ENCODE peak calls at places on chromosome 9, in eight cellular contexts. One of them, this sample, is unnamed.

GRCh38 chr9:131100445-131100844 is 4.1 kb downstream of the AIF1L start:
- DNase-seq in CD4-positive, alpha-beta T cell: no peak
- DNase-seq in uterus: no peak
- DNase-seq in GM13977: no peak
- DNase-seq in SK-N-SH: no peak
- DNase-seq in MCF 10A: no peak
- DNase-seq in heart right ventricle: no peak
- DNase-seq in heart left ventricle: no peak
- DNase-seq in this sample: no peak

GRCh38 chr9:113876806-113877236 is 712 bp downstream of the ZNF618 start:
- DNase-seq in SK-N-SH: no peak
- DNase-seq in heart right ventricle: no peak
- DNase-seq in heart left ventricle: no peak
- DNase-seq in GM13977: no peak
- DNase-seq in MCF 10A: no peak
- DNase-seq in uterus: no peak
- DNase-seq in CD4-positive, alpha-beta T cell: no peak
- DNase-seq in this sample: no peak

GRCh38 chr9:121288874-121289553 is 21.1 kb downstream of the GSN start:
- DNase-seq in heart right ventricle: peak; percentile 69
- DNase-seq in CD4-positive, alpha-beta T cell: no peak
- DNase-seq in MCF 10A: no peak
- DNase-seq in SK-N-SH: no peak
- DNase-seq in uterus: peak; percentile 89
- DNase-seq in heart left ventricle: peak; percentile 82
- DNase-seq in GM13977: no peak
- DNase-seq in this sample: no peak

GRCh38 chr9:77384406-77384805 is 207.1 kb downstream of the VPS13A start:
- DNase-seq in CD4-positive, alpha-beta T cell: no peak
- DNase-seq in heart right ventricle: no peak
- DNase-seq in MCF 10A: peak; percentile 55
- DNase-seq in SK-N-SH: no peak
- DNase-seq in heart left ventricle: no peak
- DNase-seq in uterus: no peak
- DNase-seq in GM13977: no peak
- DNase-seq in this sample: peak; percentile 10

GRCh38 chr9:89874351-89875321 is 269.8 kb downstream of the GADD45G start:
- DNase-seq in SK-N-SH: peak; percentile 42
- DNase-seq in CD4-positive, alpha-beta T cell: no peak
- DNase-seq in MCF 10A: no peak
- DNase-seq in GM13977: no peak
- DNase-seq in uterus: peak; percentile 42
- DNase-seq in heart right ventricle: peak; percentile 57
- DNase-seq in heart left ventricle: peak; percentile 79
- DNase-seq in this sample: no peak

GRCh38 chr9:14358523-14358922 is 44.6 kb upstream of the NFIB start:
- DNase-seq in SK-N-SH: no peak
- DNase-seq in GM13977: no peak
- DNase-seq in MCF 10A: peak; percentile 23
- DNase-seq in CD4-positive, alpha-beta T cell: no peak
- DNase-seq in heart right ventricle: no peak
- DNase-seq in uterus: no peak
- DNase-seq in heart left ventricle: no peak
- DNase-seq in this sample: no peak

GRCh38 chr9:18791074-18791473 is 241.9 kb downstream of the SAXO1 start:
- DNase-seq in GM13977: no peak
- DNase-seq in uterus: no peak
- DNase-seq in heart left ventricle: no peak
- DNase-seq in heart right ventricle: no peak
- DNase-seq in SK-N-SH: peak; percentile 57
- DNase-seq in MCF 10A: peak; percentile 46
- DNase-seq in CD4-positive, alpha-beta T cell: no peak
- DNase-seq in this sample: no peak

GRCh38 chr9:21559402-21560280 is 77.5 kb upstream of the IFNE start:
- DNase-seq in CD4-positive, alpha-beta T cell: peak; percentile 41
- DNase-seq in heart left ventricle: peak; percentile 27
- DNase-seq in heart right ventricle: peak; percentile 9
- DNase-seq in MCF 10A: peak; percentile 52
- DNase-seq in SK-N-SH: peak; percentile 56
- DNase-seq in GM13977: peak; percentile 60
- DNase-seq in uterus: peak; percentile 20
- DNase-seq in this sample: no peak

GRCh38 chr9:250625-251024 is 36.0 kb downstream of the DOCK8 start:
- DNase-seq in CD4-positive, alpha-beta T cell: no peak
- DNase-seq in uterus: no peak
- DNase-seq in heart left ventricle: no peak
- DNase-seq in MCF 10A: no peak
- DNase-seq in heart right ventricle: no peak
- DNase-seq in GM13977: no peak
- DNase-seq in SK-N-SH: no peak
- DNase-seq in this sample: no peak

GRCh38 chr9:32454280-32454679 is 69.8 kb downstream of the ACO1 start:
- DNase-seq in SK-N-SH: no peak
- DNase-seq in CD4-positive, alpha-beta T cell: no peak
- DNase-seq in heart right ventricle: no peak
- DNase-seq in GM13977: no peak
- DNase-seq in MCF 10A: no peak
- DNase-seq in heart left ventricle: no peak
- DNase-seq in uterus: no peak
- DNase-seq in this sample: no peak

GRCh38 chr9:115880221-115880620 is 273.4 kb upstream of the PAPPA start:
- DNase-seq in uterus: no peak
- DNase-seq in SK-N-SH: no peak
- DNase-seq in MCF 10A: peak; percentile 21
- DNase-seq in CD4-positive, alpha-beta T cell: no peak
- DNase-seq in heart left ventricle: no peak
- DNase-seq in heart right ventricle: no peak
- DNase-seq in GM13977: no peak
- DNase-seq in this sample: no peak

GRCh38 chr9:97615439-97616072 is 17.6 kb downstream of the TSTD2 start:
- DNase-seq in MCF 10A: peak; percentile 71
- DNase-seq in CD4-positive, alpha-beta T cell: peak; percentile 51
- DNase-seq in GM13977: peak; percentile 61
- DNase-seq in heart left ventricle: no peak
- DNase-seq in heart right ventricle: no peak
- DNase-seq in SK-N-SH: peak; percentile 61
- DNase-seq in uterus: peak; percentile 49
- DNase-seq in this sample: peak; percentile 15

GRCh38 chr9:105245720-105246161 is 1.3 kb downstream of the SLC44A1 start:
- DNase-seq in heart right ventricle: no peak
- DNase-seq in heart left ventricle: no peak
- DNase-seq in GM13977: no peak
- DNase-seq in CD4-positive, alpha-beta T cell: no peak
- DNase-seq in SK-N-SH: no peak
- DNase-seq in MCF 10A: no peak
- DNase-seq in uterus: no peak
- DNase-seq in this sample: no peak

GRCh38 chr9:136430591-136431234 is 8.9 kb downstream of the INPP5E start:
- DNase-seq in CD4-positive, alpha-beta T cell: no peak
- DNase-seq in uterus: no peak
- DNase-seq in SK-N-SH: no peak
- DNase-seq in GM13977: no peak
- DNase-seq in MCF 10A: no peak
- DNase-seq in heart left ventricle: no peak
- DNase-seq in heart right ventricle: no peak
- DNase-seq in this sample: no peak

GRCh38 chr9:69604568-69605219 is 67.5 kb downstream of the APBA1 start:
- DNase-seq in GM13977: no peak
- DNase-seq in heart left ventricle: no peak
- DNase-seq in CD4-positive, alpha-beta T cell: no peak
- DNase-seq in MCF 10A: no peak
- DNase-seq in uterus: no peak
- DNase-seq in heart right ventricle: no peak
- DNase-seq in SK-N-SH: no peak
- DNase-seq in this sample: no peak

GRCh38 chr9:20317701-20318100 is 304.6 kb downstream of the MLLT3 start:
- DNase-seq in uterus: no peak
- DNase-seq in GM13977: no peak
- DNase-seq in MCF 10A: no peak
- DNase-seq in CD4-positive, alpha-beta T cell: no peak
- DNase-seq in heart left ventricle: no peak
- DNase-seq in heart right ventricle: no peak
- DNase-seq in SK-N-SH: no peak
- DNase-seq in this sample: no peak

GRCh38 chr9:133050781-133051180 is 11.0 kb upstream of the CEL start:
- DNase-seq in CD4-positive, alpha-beta T cell: no peak
- DNase-seq in heart left ventricle: no peak
- DNase-seq in GM13977: peak; percentile 14
- DNase-seq in MCF 10A: no peak
- DNase-seq in uterus: no peak
- DNase-seq in SK-N-SH: no peak
- DNase-seq in heart right ventricle: no peak
- DNase-seq in this sample: no peak

GRCh38 chr9:2228641-2229040 is 213.5 kb downstream of the SMARCA2 start:
- DNase-seq in MCF 10A: no peak
- DNase-seq in uterus: no peak
- DNase-seq in SK-N-SH: no peak
- DNase-seq in CD4-positive, alpha-beta T cell: no peak
- DNase-seq in GM13977: no peak
- DNase-seq in heart left ventricle: no peak
- DNase-seq in heart right ventricle: no peak
- DNase-seq in this sample: no peak

GRCh38 chr9:2227468-2227867 is 212.3 kb downstream of the SMARCA2 start:
- DNase-seq in uterus: peak; percentile 67
- DNase-seq in heart left ventricle: no peak
- DNase-seq in SK-N-SH: no peak
- DNase-seq in GM13977: no peak
- DNase-seq in MCF 10A: peak; percentile 9
- DNase-seq in CD4-positive, alpha-beta T cell: no peak
- DNase-seq in heart right ventricle: no peak
- DNase-seq in this sample: peak; percentile 22

GRCh38 chr9:2230362-2230761 is 215.2 kb downstream of the SMARCA2 start:
- DNase-seq in heart right ventricle: no peak
- DNase-seq in SK-N-SH: no peak
- DNase-seq in GM13977: no peak
- DNase-seq in uterus: no peak
- DNase-seq in heart left ventricle: no peak
- DNase-seq in CD4-positive, alpha-beta T cell: no peak
- DNase-seq in MCF 10A: peak; percentile 25
- DNase-seq in this sample: no peak

GRCh38 chr9:2229109-2229733 is 214.1 kb downstream of the SMARCA2 start:
- DNase-seq in uterus: no peak
- DNase-seq in MCF 10A: no peak
- DNase-seq in heart left ventricle: no peak
- DNase-seq in CD4-positive, alpha-beta T cell: no peak
- DNase-seq in GM13977: no peak
- DNase-seq in SK-N-SH: no peak
- DNase-seq in heart right ventricle: no peak
- DNase-seq in this sample: no peak

GRCh38 chr9:2228132-2228531 is 213.0 kb downstream of the SMARCA2 start:
- DNase-seq in uterus: no peak
- DNase-seq in GM13977: no peak
- DNase-seq in heart left ventricle: no peak
- DNase-seq in SK-N-SH: peak; percentile 45
- DNase-seq in heart right ventricle: peak; percentile 33
- DNase-seq in MCF 10A: peak; percentile 34
- DNase-seq in CD4-positive, alpha-beta T cell: no peak
- DNase-seq in this sample: no peak
- TF ChIP-seq CTCF in uterus: no peak
- TF ChIP-seq CTCF in GM13977: peak; percentile 40
- TF ChIP-seq CTCF in heart left ventricle: peak; percentile 57
- TF ChIP-seq CTCF in SK-N-SH: peak; percentile 57
- TF ChIP-seq CTCF in heart right ventricle: peak; percentile 37
- TF ChIP-seq CTCF in MCF 10A: no peak
- TF ChIP-seq CTCF in CD4-positive, alpha-beta T cell: no peak
- TF ChIP-seq CTCF in this sample: peak; percentile 20

GRCh38 chr9:108786322-108786721 is 69.5 kb downstream of the ACTL7B start:
- DNase-seq in SK-N-SH: no peak
- DNase-seq in CD4-positive, alpha-beta T cell: no peak
- DNase-seq in GM13977: no peak
- DNase-seq in heart left ventricle: no peak
- DNase-seq in MCF 10A: peak; percentile 44
- DNase-seq in uterus: no peak
- DNase-seq in heart right ventricle: no peak
- DNase-seq in this sample: no peak

GRCh38 chr9:108786756-108787663 is 68.8 kb downstream of the ACTL7B start:
- DNase-seq in heart right ventricle: no peak
- DNase-seq in GM13977: no peak
- DNase-seq in CD4-positive, alpha-beta T cell: no peak
- DNase-seq in heart left ventricle: no peak
- DNase-seq in SK-N-SH: no peak
- DNase-seq in MCF 10A: peak; percentile 93
- DNase-seq in uterus: no peak
- DNase-seq in this sample: peak; percentile 2

GRCh38 chr9:108784128-108784490 is 71.7 kb downstream of the ACTL7B start:
- DNase-seq in CD4-positive, alpha-beta T cell: no peak
- DNase-seq in heart right ventricle: no peak
- DNase-seq in MCF 10A: no peak
- DNase-seq in GM13977: no peak
- DNase-seq in SK-N-SH: no peak
- DNase-seq in uterus: no peak
- DNase-seq in heart left ventricle: no peak
- DNase-seq in this sample: no peak

GRCh38 chr9:108783318-108784127 is 72.3 kb downstream of the ACTL7B start:
- DNase-seq in MCF 10A: no peak
- DNase-seq in SK-N-SH: no peak
- DNase-seq in uterus: no peak
- DNase-seq in GM13977: no peak
- DNase-seq in heart right ventricle: no peak
- DNase-seq in CD4-positive, alpha-beta T cell: no peak
- DNase-seq in heart left ventricle: no peak
- DNase-seq in this sample: no peak

DNA sequence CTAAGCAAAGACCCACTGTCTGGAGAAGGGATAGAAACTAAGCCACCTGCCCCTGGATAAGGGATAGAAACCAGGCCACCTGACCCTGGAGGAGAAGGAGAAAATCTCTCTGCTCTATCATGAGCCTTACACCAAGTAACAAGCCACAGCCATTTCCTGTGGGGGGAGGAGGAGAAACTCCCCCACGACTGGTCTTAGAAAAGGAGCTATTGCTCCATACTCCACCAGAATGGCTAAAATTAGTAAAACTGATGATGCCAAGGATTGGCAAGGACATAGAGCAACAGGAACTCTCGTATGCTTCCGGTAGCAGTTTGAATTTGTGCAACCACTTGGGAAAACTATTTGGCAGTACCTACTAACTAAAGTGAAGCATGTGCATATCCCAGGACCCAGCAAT is 70.8 kb downstream of the ACTL7B start:
- DNase-seq in GM13977: no peak
- DNase-seq in uterus: no peak
- DNase-seq in SK-N-SH: no peak
- DNase-seq in heart right ventricle: no peak
- DNase-seq in CD4-positive, alpha-beta T cell: no peak
- DNase-seq in MCF 10A: peak; percentile 94
- DNase-seq in heart left ventricle: no peak
- DNase-seq in this sample: peak; percentile 16
- TF ChIP-seq CTCF in GM13977: no peak
- TF ChIP-seq CTCF in uterus: no peak
- TF ChIP-seq CTCF in SK-N-SH: no peak
- TF ChIP-seq CTCF in heart right ventricle: no peak
- TF ChIP-seq CTCF in CD4-positive, alpha-beta T cell: no peak
- TF ChIP-seq CTCF in MCF 10A: no peak
- TF ChIP-seq CTCF in heart left ventricle: no peak
- TF ChIP-seq CTCF in this sample: no peak

GRCh38 chr9:134325813-134326753 is at the start of gene RXRA:
- DNase-seq in heart right ventricle: peak; percentile 89
- DNase-seq in heart left ventricle: peak; percentile 86
- DNase-seq in SK-N-SH: peak; percentile 97
- DNase-seq in GM13977: peak; percentile 88
- DNase-seq in MCF 10A: peak; percentile 82
- DNase-seq in uterus: peak; percentile 86
- DNase-seq in CD4-positive, alpha-beta T cell: peak; percentile 66
- DNase-seq in this sample: peak; percentile 70
- TF ChIP-seq CTCF in heart right ventricle: no peak
- TF ChIP-seq CTCF in heart left ventricle: peak; percentile 34
- TF ChIP-seq CTCF in SK-N-SH: no peak
- TF ChIP-seq CTCF in GM13977: peak; percentile 38
- TF ChIP-seq CTCF in MCF 10A: peak; percentile 16
- TF ChIP-seq CTCF in uterus: no peak
- TF ChIP-seq CTCF in CD4-positive, alpha-beta T cell: no peak
- TF ChIP-seq CTCF in this sample: peak; percentile 17

GRCh38 chr9:91734371-91734981 is 215.6 kb downstream of the ROR2 start:
- DNase-seq in SK-N-SH: peak; percentile 88
- DNase-seq in GM13977: peak; percentile 86
- DNase-seq in MCF 10A: peak; percentile 45
- DNase-seq in CD4-positive, alpha-beta T cell: peak; percentile 45
- DNase-seq in heart right ventricle: peak; percentile 77
- DNase-seq in heart left ventricle: peak; percentile 71
- DNase-seq in uterus: peak; percentile 81
- DNase-seq in this sample: no peak
- TF ChIP-seq CTCF in SK-N-SH: peak; percentile 92
- TF ChIP-seq CTCF in GM13977: peak; percentile 93
- TF ChIP-seq CTCF in MCF 10A: peak; percentile 92
- TF ChIP-seq CTCF in CD4-positive, alpha-beta T cell: peak; percentile 96
- TF ChIP-seq CTCF in heart right ventricle: peak; percentile 95
- TF ChIP-seq CTCF in heart left ventricle: peak; percentile 97
- TF ChIP-seq CTCF in uterus: peak; percentile 81
- TF ChIP-seq CTCF in this sample: peak; percentile 99